ENCODE peak calls at places on chromosomes 4 and X, in six cellular contexts. H is upper lobe of left lung, L is esophagus muscularis mucosa, V is tibial nerve, D is suprapubic skin, A is stomach. E is an unnamed sample.
A peak's percentile ranks its signal among the peaks of the same experiment; 100 is the strongest.

GRCh38 chrX:96713303-96713702 is 28.7 kb downstream of the DIAPH2 start:
- DNase-seq in H (no peak), L (no peak), V (no peak), D (no peak), A (no peak), E (no peak)

GRCh38 chrX:40651620-40652223 is 4.4 kb upstream of the CXorf38 start:
- DNase-seq in H (peak; percentile 72), L (peak; percentile 93), V (peak; percentile 48), D (peak; percentile 73), A (peak; percentile 77), E (peak; percentile 67)

GRCh38 chr4:72365016-72365415 is 204.0 kb downstream of the ADAMTS3 start:
- DNase-seq in H (no peak), L (no peak), V (no peak), D (no peak), A (no peak), E (no peak)

GRCh38 chr4:161696957-161697356 is 466.8 kb downstream of the FSTL5 start:
- DNase-seq in H (no peak), L (no peak), V (no peak), D (no peak), A (no peak), E (no peak)

GRCh38 chr4:78370625-78371372 is 180.8 kb upstream of the ANXA3 start:
- DNase-seq in H (no peak), L (no peak), V (no peak), D (no peak), A (no peak), E (no peak)

GRCh38 chr4:38728651-38729141 is 54.1 kb downstream of the TLR10 start:
- DNase-seq in H (peak; percentile 85), L (no peak), V (no peak), D (no peak), A (peak; percentile 74), E (no peak)

GRCh38 chrX:119475389-119476101 is 7.3 kb downstream of the SLC25A5 start:
- DNase-seq in H (no peak), L (no peak), V (no peak), D (no peak), A (no peak), E (no peak)

GRCh38 chr4:19776929-19777328 is 474.8 kb upstream of the SLIT2 start:
- DNase-seq in H (no peak), L (no peak), V (no peak), D (no peak), A (no peak), E (no peak)

GRCh38 chr4:20248155-20248558 is 3.5 kb upstream of the SLIT2 start:
- DNase-seq in H (no peak), L (no peak), V (no peak), D (no peak), A (no peak), E (no peak)

GRCh38 chr4:44725166-44725565 is 1.2 kb downstream of the GNPDA2 start:
- DNase-seq in H (no peak), L (no peak), V (no peak), D (no peak), A (no peak), E (no peak)

GRCh38 chr4:138037716-138038115 is 204.4 kb downstream of the SLC7A11 start:
- DNase-seq in H (no peak), L (no peak), V (no peak), D (no peak), A (no peak), E (no peak)

GRCh38 chrX:68693481-68694410 is 46.3 kb downstream of the STARD8 start:
- DNase-seq in H (peak; percentile 82), L (no peak), V (peak; percentile 45), D (peak; percentile 76), A (peak; percentile 56), E (peak; percentile 80)

GRCh38 chr4:88659890-88660208 is 37.8 kb downstream of the NAP1L5 start:
- DNase-seq in H (no peak), L (no peak), V (no peak), D (no peak), A (no peak), E (no peak)

GRCh38 chr4:48546336-48546735 is 56.3 kb downstream of the ZAR1 start:
- DNase-seq in H (no peak), L (no peak), V (no peak), D (no peak), A (no peak), E (no peak)
- H3K36me3 ChIP-seq in H (peaks cover 24% of the 10 kb centered on the region), L (peaks cover 95% of the 10 kb centered on the region), V (peaks cover 89% of the 10 kb centered on the region), D (peaks cover 90% of the 10 kb centered on the region), A (peaks cover 100% of the 10 kb centered on the region), E (no peaks in the 10 kb centered on the region)

GRCh38 chr4:128525387-128525786 is 237.8 kb upstream of the PGRMC2 start:
- DNase-seq in H (no peak), L (no peak), V (no peak), D (no peak), A (no peak), E (no peak)

GRCh38 chr4:128528177-128528576 is 240.6 kb upstream of the PGRMC2 start:
- DNase-seq in H (no peak), L (no peak), V (no peak), D (no peak), A (no peak), E (no peak)

GRCh38 chr4:128524311-128524710 is 236.7 kb upstream of the PGRMC2 start:
- DNase-seq in H (peak; percentile 80), L (no peak), V (no peak), D (no peak), A (peak; percentile 64), E (no peak)

GRCh38 chr4:128527356-128527755 is 239.7 kb upstream of the PGRMC2 start:
- DNase-seq in H (no peak), L (no peak), V (no peak), D (no peak), A (no peak), E (no peak)

GRCh38 chr4:128525939-128526630 is 238.5 kb upstream of the PGRMC2 start:
- DNase-seq in H (no peak), L (no peak), V (no peak), D (no peak), A (no peak), E (no peak)
- TF ChIP-seq EP300 in H (no peak), L (no peak), V (no peak), D (no peak), A (no peak), E (no peak)

GRCh38 chr4:8235686-8236085 is 33.9 kb upstream of the HTRA3 start:
- DNase-seq in H (no peak), L (no peak), V (no peak), D (no peak), A (no peak), E (no peak)
- H3K36me3 ChIP-seq in H (no peaks in the 10 kb centered on the region), L (peaks cover 62% of the 10 kb centered on the region), V (peaks cover 65% of the 10 kb centered on the region), D (peaks cover 24% of the 10 kb centered on the region), A (peaks cover 95% of the 10 kb centered on the region), E (no peaks in the 10 kb centered on the region)

GRCh38 chrX:112837531-112837930 is 3.1 kb downstream of the AMOT start:
- DNase-seq in H (no peak), L (no peak), V (no peak), D (no peak), A (no peak), E (no peak)

GRCh38 chrX:112832481-112833095 is 8.0 kb downstream of the AMOT start:
- DNase-seq in H (peak; percentile 88), L (no peak), V (no peak), D (no peak), A (peak; percentile 80), E (no peak)

GRCh38 chrX:112830540-112830939 is 10.1 kb downstream of the AMOT start:
- DNase-seq in H (no peak), L (no peak), V (no peak), D (no peak), A (no peak), E (no peak)

GRCh38 chrX:112834976-112835375 is 5.7 kb downstream of the AMOT start:
- DNase-seq in H (no peak), L (no peak), V (no peak), D (no peak), A (no peak), E (no peak)

DNA sequence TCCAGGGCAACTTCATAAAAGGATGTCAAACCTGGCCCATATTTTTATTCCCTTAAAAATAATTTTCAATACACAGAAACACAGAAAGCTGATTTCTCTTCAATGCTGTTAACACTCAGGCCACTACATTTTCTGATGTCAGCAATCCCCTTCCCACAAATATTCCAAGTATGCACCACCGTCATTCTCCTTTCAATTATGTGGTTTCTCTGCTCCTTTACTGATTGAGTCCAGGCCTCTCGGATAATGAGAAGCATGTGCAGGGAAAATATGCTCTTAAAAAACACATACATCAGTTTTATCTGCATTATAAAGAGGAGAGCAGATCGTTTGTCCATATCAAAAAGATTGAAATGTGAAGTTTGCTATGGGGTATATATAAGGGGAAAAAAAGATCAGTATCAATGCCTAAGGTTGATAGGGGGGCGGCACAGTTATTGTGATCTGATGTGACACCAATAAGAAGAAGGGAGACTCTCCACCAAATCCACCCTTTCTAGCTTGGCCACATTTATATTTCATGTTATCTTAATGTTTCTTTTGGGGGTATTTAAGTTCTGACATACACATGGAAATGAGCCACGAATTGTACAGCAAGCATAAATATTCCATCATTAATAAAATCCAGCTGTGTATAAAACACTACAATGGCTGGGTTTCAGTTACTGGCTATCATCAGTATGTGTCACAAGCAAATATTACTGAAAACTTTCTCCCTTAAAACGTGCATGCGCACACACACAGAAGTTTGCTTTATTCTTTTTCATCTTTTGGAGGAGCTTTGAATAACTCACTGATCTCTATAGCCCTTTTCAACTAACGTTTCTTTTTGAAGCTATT is 6.4 kb downstream of the AMOT start:
- DNase-seq in H (no peak), L (no peak), V (no peak), D (no peak), A (no peak), E (no peak)
- TF ChIP-seq EP300 in H (no peak), L (no peak), V (no peak), D (no peak), A (no peak), E (no peak)

GRCh38 chr4:7808752-7809151 is 130.9 kb downstream of the AFAP1 start:
- DNase-seq in H (no peak), L (no peak), V (no peak), D (peak; percentile 18), A (no peak), E (no peak)

GRCh38 chr4:7812921-7813320 is 126.7 kb downstream of the AFAP1 start:
- DNase-seq in H (no peak), L (no peak), V (no peak), D (no peak), A (no peak), E (no peak)

GRCh38 chr4:7811536-7812190 is 128.0 kb downstream of the AFAP1 start:
- DNase-seq in H (peak; percentile 50), L (no peak), V (peak; percentile 48), D (peak; percentile 74), A (peak; percentile 50), E (peak; percentile 71)

GRCh38 chr4:7812191-7812860 is 127.3 kb downstream of the AFAP1 start:
- DNase-seq in H (no peak), L (no peak), V (no peak), D (no peak), A (no peak), E (no peak)

GRCh38 chr4:7810792-7811535 is 128.7 kb downstream of the AFAP1 start:
- DNase-seq in H (no peak), L (no peak), V (no peak), D (no peak), A (no peak), E (no peak)
- H3K36me3 ChIP-seq in H (no peaks in the 10 kb centered on the region), L (peaks cover 33% of the 10 kb centered on the region), V (peaks cover 48% of the 10 kb centered on the region), D (peaks cover 44% of the 10 kb centered on the region), A (peaks cover 16% of the 10 kb centered on the region), E (no peaks in the 10 kb centered on the region)